ENCODE peak calls at places on chromosomes 16 and 17, in five cellular contexts. O, L, X, I and B are unnamed samples.

GRCh38 chr17:29682054-29682453 is 59.3 kb upstream of the CORO6 start:
- DNase-seq in L (no peak), X (no peak), O (no peak), I (no peak), B (no peak)

GRCh38 chr17:29138184-29138955 is 41.8 kb downstream of the MYO18A start:
- DNase-seq in I (peak; percentile 62), L (no peak), X (peak; percentile 68), O (peak; percentile 35), B (peak; percentile 47)

GRCh38 chr16:90057738-90058173 is 19.4 kb downstream of the PRDM7 start:
- DNase-seq in O (no peak), X (peak; percentile 90), L (peak; percentile 35), I (no peak), B (no peak)

GRCh38 chr17:2400474-2400866 is 390 bp downstream of the MNT start:
- DNase-seq in X (no peak), O (peak; percentile 37), I (peak; percentile 94), L (no peak), B (peak; percentile 91)

GRCh38 chr17:8243827-8244226 is 4.0 kb downstream of the CTC1 start:
- DNase-seq in O (no peak), I (no peak), L (no peak), X (no peak), B (peak; percentile 50)

GRCh38 chr16:48014349-48015135 is 141.3 kb downstream of the ABCC12 start:
- DNase-seq in X (peak; percentile 57), O (no peak), L (no peak), I (no peak), B (no peak)

GRCh38 chr17:67836205-67836987 is 11.1 kb downstream of the BPTF start:
- DNase-seq in I (no peak), O (no peak), X (peak; percentile 77), L (no peak), B (no peak)

GRCh38 chr17:42179911-42180410 is 981 bp downstream of the KCNH4 start:
- DNase-seq in X (peak; percentile 30), O (peak; percentile 20), I (no peak), L (no peak), B (no peak)

GRCh38 chr17:80817861-80818260 is 173.8 kb upstream of the CHMP6 start:
- DNase-seq in L (peak; percentile 52), I (peak; percentile 51), X (peak; percentile 76), O (no peak), B (no peak)

GRCh38 chr17:3870871-3871306 is 22.0 kb downstream of the CAMKK1 start:
- DNase-seq in X (no peak), I (no peak), L (no peak), O (no peak), B (no peak)

GRCh38 chr16:75837681-75838080 is 111.4 kb upstream of the CPHXL start:
- DNase-seq in O (no peak), L (no peak), X (no peak), I (no peak), B (no peak)

GRCh38 chr16:8575399-8575798 is 14.9 kb downstream of the TMEM114 start:
- DNase-seq in I (no peak), X (no peak), L (no peak), O (no peak), B (no peak)

GRCh38 chr17:16384557-16384956 is 3.7 kb downstream of the UBB start:
- DNase-seq in O (no peak), I (no peak), L (no peak), X (no peak), B (no peak)

GRCh38 chr16:20911361-20911760 is 10.8 kb downstream of the LYRM1 start:
- DNase-seq in X (peak; percentile 71), O (no peak), I (no peak), L (no peak), B (no peak)

GRCh38 chr16:89574681-89575246 is 794 bp upstream of the CPNE7 start:
- DNase-seq in X (peak; percentile 61), O (peak; percentile 41), L (no peak), I (no peak), B (peak; percentile 82)

GRCh38 chr17:73785466-73785865 is 141.2 kb upstream of the SDK2 start:
- DNase-seq in X (no peak), L (no peak), O (no peak), I (no peak), B (no peak)

GRCh38 chr16:85187002-85187401 is 74.7 kb upstream of the CIBAR2 start:
- DNase-seq in X (peak; percentile 89), I (peak; percentile 69), L (peak; percentile 83), O (no peak), B (no peak)

GRCh38 chr17:41284546-41284945 is 9.0 kb downstream of the KRTAP9-7 start:
- DNase-seq in O (no peak), I (no peak), X (no peak), L (no peak), B (no peak)

GRCh38 chr17:79065105-79065670 is 9.4 kb upstream of the ENGASE start:
- DNase-seq in I (no peak), X (peak; percentile 32), L (no peak), O (peak; percentile 25), B (no peak)

GRCh38 chr16:87445486-87445885 is 47.3 kb downstream of the ZCCHC14 start:
- DNase-seq in I (no peak), L (no peak), X (peak; percentile 63), O (no peak), B (no peak)

GRCh38 chr16:9256196-9256595 is 164.8 kb downstream of the HAPSTR1 start:
- DNase-seq in I (no peak), L (no peak), O (no peak), X (no peak), B (no peak)

GRCh38 chr17:21223086-21223485 is 9.1 kb upstream of the TMEM11 start:
- DNase-seq in I (no peak), L (no peak), O (no peak), X (no peak), B (no peak)

GRCh38 chr17:81518113-81518784 is 5.7 kb upstream of the ACTG1 start:
- DNase-seq in O (no peak), L (no peak), I (peak; percentile 61), X (no peak), B (peak; percentile 75)

GRCh38 chr17:61510991-61511390 is 58.8 kb downstream of the TBX4 start:
- DNase-seq in X (no peak), I (no peak), O (no peak), L (no peak), B (no peak)

GRCh38 chr17:36133629-36134259 is 30.1 kb downstream of the CCL4 start:
- DNase-seq in X (no peak), I (no peak), L (no peak), O (no peak), B (no peak)

GRCh38 chr16:70715860-70716357 is 30.1 kb upstream of the MTSS2 start:
- DNase-seq in L (no peak), O (no peak), I (no peak), X (peak; percentile 62), B (no peak)

GRCh38 chr17:22492331-22492730 is 800.0 kb downstream of the KCNJ18 start:
- DNase-seq in X (no peak), L (no peak), I (no peak), O (no peak), B (no peak)

DNA sequence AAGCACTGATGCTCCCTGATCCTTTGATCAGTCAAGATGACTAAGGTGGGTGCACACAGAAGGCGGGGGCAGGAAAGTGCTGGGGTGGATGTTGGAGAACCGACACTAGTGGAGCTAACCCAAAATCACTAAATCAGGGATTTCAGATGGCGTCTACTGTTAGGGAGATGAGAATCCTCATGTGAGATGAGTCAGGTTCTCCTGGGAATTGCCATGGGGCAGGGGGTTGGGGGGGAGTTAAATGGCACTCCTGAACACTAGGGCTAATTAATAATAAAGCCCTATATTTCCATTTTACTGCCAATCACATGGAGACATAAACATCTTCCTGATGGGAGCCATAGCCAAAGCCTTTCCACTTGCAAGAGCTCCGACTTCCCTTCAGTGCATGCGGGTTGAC is 804.1 kb downstream of the KCNJ18 start:
- DNase-seq in X (no peak), L (no peak), I (no peak), O (no peak), B (no peak)
- H3K9me3 ChIP-seq in X (peaks cover 13% of the 10 kb centered on the region), L (no peaks in the 10 kb centered on the region), I (peaks cover 36% of the 10 kb centered on the region), O (no peaks in the 10 kb centered on the region), B (no peaks in the 10 kb centered on the region)

GRCh38 chr17:63474914-63475460 is 1.9 kb upstream of the ACE start:
- DNase-seq in X (no peak), O (no peak), L (no peak), I (peak; percentile 15), B (no peak)
- H3K4me1 ChIP-seq in X (peaks cover 11% of the 10 kb centered on the region), O (peaks cover 14% of the 10 kb centered on the region), L (no peaks in the 10 kb centered on the region), I (peaks cover 52% of the 10 kb centered on the region), B (no peaks in the 10 kb centered on the region)

DNA sequence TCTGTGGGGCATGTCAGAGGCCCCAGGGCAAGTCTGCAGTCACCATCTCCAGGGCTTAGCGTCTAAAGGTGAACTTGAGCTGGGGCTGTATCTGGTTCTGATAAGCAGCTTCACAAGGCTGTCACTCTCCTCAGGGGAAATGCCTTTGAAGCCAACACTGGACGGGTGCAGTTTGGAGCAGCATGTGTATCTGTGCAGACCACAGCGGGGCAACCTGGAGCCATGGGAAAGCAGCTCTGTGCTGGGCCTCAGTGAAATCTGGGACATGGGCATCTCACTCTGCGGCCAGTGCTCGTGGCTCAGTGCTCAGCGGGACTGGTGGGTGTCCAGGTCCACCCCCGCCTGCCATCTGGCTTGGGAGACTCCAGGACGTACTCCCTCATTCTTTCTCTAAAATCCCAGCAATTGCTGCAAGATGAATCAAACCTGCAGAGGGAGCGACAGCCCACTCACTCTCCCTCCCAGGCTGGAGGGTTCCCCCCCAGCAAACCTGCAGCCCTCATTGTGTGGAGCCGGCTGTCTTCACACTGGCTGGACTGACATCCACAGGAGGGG is 63.5 kb downstream of the PRMT7 start:
- DNase-seq in L (no peak), I (peak; percentile 51), O (no peak), X (no peak), B (peak; percentile 57)
- TF ChIP-seq CTCF in L (no peak), I (no peak), O (no peak), X (no peak), B (no peak)

GRCh38 chr16:35713762-35714650 is 2254.6 kb downstream of the TP53TG3F start:
- DNase-seq in L (peak; percentile 12), O (no peak), X (no peak), I (no peak), B (no peak)

GRCh38 chr16:35711435-35711834 is 2252.0 kb downstream of the TP53TG3F start:
- DNase-seq in O (no peak), L (no peak), I (no peak), X (no peak), B (no peak)

GRCh38 chr16:35711958-35712357 is 2252.5 kb downstream of the TP53TG3F start:
- DNase-seq in O (no peak), I (no peak), X (no peak), L (peak; percentile 18), B (no peak)

DNA sequence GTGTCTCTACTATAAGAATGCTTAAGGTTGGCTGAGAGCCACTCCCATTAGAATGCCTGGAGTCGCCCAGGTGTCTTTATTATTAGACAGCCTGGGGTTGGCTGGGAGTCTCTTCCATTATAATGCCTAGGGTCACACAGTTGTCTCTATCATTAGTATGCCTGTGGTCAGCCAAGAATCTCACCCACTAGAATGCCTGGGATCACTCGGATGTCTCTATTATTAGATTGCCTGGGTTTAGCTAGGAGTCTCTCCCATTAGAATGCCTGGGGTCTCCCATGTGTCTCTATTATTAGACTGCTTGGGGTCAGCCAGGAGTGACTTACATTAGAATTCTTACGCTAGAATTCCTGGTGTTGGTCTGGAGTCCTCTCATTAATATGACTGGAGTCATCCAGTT is 2255.3 kb downstream of the TP53TG3F start:
- DNase-seq in O (no peak), L (no peak), I (no peak), X (no peak), B (no peak)
- H3K9me3 ChIP-seq in O (no peaks in the 10 kb centered on the region), L (peaks cover 31% of the 10 kb centered on the region), I (peaks cover 66% of the 10 kb centered on the region), X (peaks cover 7% of the 10 kb centered on the region), B (peaks cover 3% of the 10 kb centered on the region)

GRCh38 chr17:49629447-49629846 is 48.5 kb downstream of the SPOP start:
- DNase-seq in L (no peak), X (no peak), I (no peak), O (no peak), B (no peak)
- H3K4me1 ChIP-seq in L (peaks cover 15% of the 10 kb centered on the region), X (peaks cover 7% of the 10 kb centered on the region), I (peaks cover 43% of the 10 kb centered on the region), O (peaks cover 25% of the 10 kb centered on the region), B (peaks cover 24% of the 10 kb centered on the region)